ENCODE peak calls at places on chromosomes 1 and 21, in five cellular contexts. L is NCI-H748 treated with DMSO at 0.1 percent for 48 hours, D is cerebellar cortex, R is mesothelial cell of epicardium, K is lower lobe of right lung. H is an unnamed sample.

GRCh38 chr1:32736812-32737791 is 34.5 kb upstream of the SYNC start:
- DNase-seq in R (no peak), K (no peak), L (no peak), D (no peak), H (no peak)

GRCh38 chr1:235503333-235504121 is 725 bp downstream of the B3GALNT2 start:
- DNase-seq in D (peak), R (peak), L (peak), K (peak), H (peak)

GRCh38 chr21:26934383-26934782 is 32.5 kb downstream of the ADAMTS5 start:
- DNase-seq in K (no peak), L (no peak), D (peak), R (no peak), H (no peak)

GRCh38 chr1:22340873-22341272 is 110.8 kb upstream of the ZBTB40 start:
- DNase-seq in L (no peak), D (no peak), R (no peak), K (no peak), H (no peak)

GRCh38 chr21:43367296-43367695 is 59.6 kb downstream of the SIK1 start:
- DNase-seq in D (peak), L (no peak), K (no peak), R (no peak), H (peak)

GRCh38 chr1:226624526-226624925 is 76.0 kb downstream of the STUM start:
- DNase-seq in D (no peak), R (no peak), K (peak), L (no peak), H (no peak)

GRCh38 chr1:16019580-16020277 is 1.9 kb upstream of the HSPB7 start:
- DNase-seq in R (no peak), D (no peak), K (no peak), L (no peak), H (no peak)

GRCh38 chr1:94729287-94729686 is 90.9 kb upstream of the SLC44A3 start:
- DNase-seq in D (no peak), R (no peak), L (no peak), K (no peak), H (no peak)

GRCh38 chr1:214005716-214006115 is 17.9 kb downstream of the PROX1 start:
- DNase-seq in K (no peak), R (no peak), D (no peak), L (no peak), H (no peak)

GRCh38 chr21:44615466-44615865 is 3.6 kb downstream of the KRTAP10-8 start:
- DNase-seq in D (no peak), L (no peak), R (no peak), K (no peak), H (no peak)

GRCh38 chr1:207327994-207328393 is 6.5 kb downstream of the CD55 start:
- DNase-seq in R (no peak), L (no peak), K (no peak), D (no peak), H (no peak)

GRCh38 chr1:29729281-29729680 is 493.0 kb downstream of the PTPRU start:
- DNase-seq in L (no peak), D (no peak), K (no peak), R (no peak), H (no peak)

GRCh38 chr1:55064861-55065263 is 25.5 kb downstream of the PCSK9 start:
- DNase-seq in L (no peak), K (no peak), R (no peak), D (no peak), H (peak)

GRCh38 chr1:58715108-58715507 is 15.2 kb upstream of the MYSM1 start:
- DNase-seq in R (no peak), D (no peak), K (no peak), L (no peak), H (no peak)

GRCh38 chr1:66711420-66711819 is 40.8 kb upstream of the DYNLT5 start:
- DNase-seq in D (no peak), L (no peak), R (no peak), K (no peak), H (no peak)

GRCh38 chr21:15437873-15438272 is 291.9 kb upstream of the USP25 start:
- DNase-seq in R (no peak), K (no peak), L (no peak), D (no peak), H (no peak)

GRCh38 chr21:24011087-24011486 is 1596.2 kb downstream of the MRPL39 start:
- DNase-seq in R (no peak), L (no peak), D (no peak), K (no peak), H (no peak)

GRCh38 chr1:6010554-6010953 is 18.3 kb upstream of the NPHP4 start:
- DNase-seq in D (no peak), K (peak), L (no peak), R (no peak), H (no peak)

GRCh38 chr1:23722652-23723051 is 20.6 kb upstream of the ELOA start:
- DNase-seq in L (no peak), K (no peak), D (no peak), R (no peak), H (no peak)

GRCh38 chr1:25006770-25007169 is 76.7 kb upstream of the RUNX3 start:
- DNase-seq in R (peak), D (no peak), L (no peak), K (no peak), H (peak)

GRCh38 chr1:84365225-84366221 is 32.8 kb upstream of the DNASE2B start:
- DNase-seq in R (no peak), D (no peak), K (peak), L (no peak), H (no peak)

GRCh38 chr1:234214129-234214910 is 158.9 kb upstream of the COA6 start:
- DNase-seq in D (peak), K (peak), R (peak), L (no peak), H (peak)

GRCh38 chr1:91075233-91076135 is 53.6 kb upstream of the ZNF644 start:
- DNase-seq in K (no peak), D (no peak), R (no peak), L (no peak), H (no peak)

H was measured in COR-L47.